ENCODE peak calls at places on chromosomes 6 and 20, in five cellular contexts. S is uterus, Z is dorsolateral prefrontal cortex, D is PC-3, Y is anterior cingulate cortex. R is an unnamed sample.

GRCh38 chr6:44001318-44001868 is 125.9 kb downstream of the MRPL14 start:
- DNase-seq in Z (no peak), Y (no peak), S (no peak), D (no peak), R (no peak)

GRCh38 chr6:56692586-56693245 is 50.0 kb upstream of the DST start:
- DNase-seq in D (no peak), Y (no peak), Z (no peak), S (no peak), R (no peak)

GRCh38 chr6:20891161-20891560 is 356.9 kb downstream of the CDKAL1 start:
- DNase-seq in S (no peak), D (no peak), Y (no peak), Z (no peak), R (no peak)

GRCh38 chr20:12180107-12180661 is 262.5 kb downstream of the BTBD3 start:
- DNase-seq in D (no peak), Y (no peak), S (no peak), Z (no peak), R (no peak)

GRCh38 chr6:70411948-70412796 is 1.1 kb upstream of the FAM135A start:
- DNase-seq in Y (no peak), D (no peak), S (no peak), Z (no peak), R (no peak)

GRCh38 chr6:169420912-169421543 is 167.4 kb upstream of the THBS2 start:
- DNase-seq in Y (no peak), Z (no peak), S (no peak), D (no peak), R (no peak)

GRCh38 chr6:166483026-166483425 is 100.3 kb upstream of the MPC1 start:
- DNase-seq in S (no peak), D (no peak), Z (peak; percentile 26), Y (no peak), R (no peak)

GRCh38 chr20:57004416-57004815 is 262.0 kb downstream of the BMP7 start:
- DNase-seq in D (no peak), Y (no peak), Z (no peak), S (no peak), R (no peak)

GRCh38 chr6:15481892-15482291 is 180.9 kb downstream of the DTNBP1 start:
- DNase-seq in Y (no peak), D (peak; percentile 18), Z (no peak), S (no peak), R (no peak)

GRCh38 chr6:133317704-133318103 is 76.5 kb downstream of the EYA4 start:
- DNase-seq in Y (no peak), D (no peak), Z (no peak), S (no peak), R (no peak)

GRCh38 chr6:129643968-129644367 is 66.0 kb downstream of the ARHGAP18 start:
- DNase-seq in Y (no peak), S (no peak), Z (no peak), D (no peak), R (no peak)

GRCh38 chr6:129994410-129994809 is 24.0 kb upstream of the L3MBTL3 start:
- DNase-seq in D (no peak), Z (no peak), Y (no peak), S (no peak), R (no peak)

GRCh38 chr6:162177733-162178132 is 549.8 kb downstream of the PRKN start:
- DNase-seq in Y (no peak), Z (no peak), S (no peak), D (no peak), R (peak; percentile 56)

GRCh38 chr6:111925296-111925695 is 52.0 kb upstream of the FYN start:
- DNase-seq in D (peak; percentile 57), Z (no peak), Y (no peak), S (no peak), R (no peak)

GRCh38 chr6:11428895-11429294 is 108.7 kb upstream of the TMEM170B start:
- DNase-seq in Z (no peak), D (peak; percentile 47), Y (no peak), S (no peak), R (no peak)

GRCh38 chr6:109308018-109308492 is 74.2 kb downstream of the CD164 start:
- DNase-seq in Z (no peak), D (peak; percentile 60), S (no peak), Y (no peak), R (no peak)

GRCh38 chr6:108167449-108167903 is 1.7 kb downstream of the NR2E1 start:
- DNase-seq in Y (no peak), D (no peak), S (no peak), Z (no peak), R (no peak)

GRCh38 chr6:99589290-99589672 is 17.4 kb upstream of the PRDM13 start:
- DNase-seq in S (no peak), Z (no peak), D (peak; percentile 5), Y (no peak), R (no peak)

GRCh38 chr6:139549561-139550070 is 175.2 kb upstream of the CITED2 start:
- DNase-seq in D (peak; percentile 13), S (no peak), Z (no peak), Y (no peak), R (no peak)

GRCh38 chr6:3294921-3295871 is 36.4 kb downstream of the PSMG4 start:
- DNase-seq in D (peak; percentile 20), S (peak; percentile 17), Z (peak; percentile 30), Y (no peak), R (no peak)

GRCh38 chr6:135540207-135540877 is 42.8 kb upstream of the AHI1 start:
- DNase-seq in Y (no peak), D (peak; percentile 5), Z (peak; percentile 40), S (no peak), R (no peak)

GRCh38 chr20:53865905-53866786 is 204.2 kb downstream of the BCAS1 start:
- DNase-seq in D (peak; percentile 99), S (peak; percentile 22), Y (no peak), Z (no peak), R (no peak)

GRCh38 chr20:64188682-64189529 is 24.7 kb downstream of the MYT1 start:
- DNase-seq in S (no peak), D (peak; percentile 31), Z (no peak), Y (no peak), R (no peak)

GRCh38 chr20:58716476-58717277 is 24.1 kb downstream of the NPEPL1 start:
- DNase-seq in S (peak; percentile 17), D (no peak), Z (peak; percentile 27), Y (no peak), R (no peak)

GRCh38 chr20:34268851-34269668 is 27.8 kb downstream of the ASIP start:
- DNase-seq in S (peak; percentile 24), D (no peak), Z (no peak), Y (no peak), R (no peak)

GRCh38 chr6:26556263-26557070 is 18.3 kb downstream of the HMGN4 start:
- DNase-seq in Z (no peak), S (peak; percentile 65), D (peak; percentile 93), Y (no peak), R (no peak)

GRCh38 chr6:160217863-160218262 is 40.8 kb downstream of the SLC22A2 start:
- DNase-seq in Y (no peak), D (no peak), S (no peak), Z (no peak), R (no peak)

GRCh38 chr20:32893263-32893877 is 34.6 kb downstream of the EFCAB8 start:
- DNase-seq in Y (no peak), S (no peak), Z (no peak), D (no peak), R (no peak)

GRCh38 chr20:39897058-39897457 is 792.0 kb downstream of the MAFB start:
- DNase-seq in D (no peak), Z (no peak), Y (no peak), S (no peak), R (no peak)

GRCh38 chr20:58699246-58700107 is 6.9 kb downstream of the NPEPL1 start:
- DNase-seq in S (no peak), Y (no peak), Z (no peak), D (no peak), R (no peak)

GRCh38 chr6:129865013-129865412 is 3.9 kb upstream of the TMEM244 start:
- DNase-seq in D (no peak), S (no peak), Y (no peak), Z (no peak), R (no peak)

GRCh38 chr20:3239867-3240775 is 1.1 kb upstream of the SLC4A11 start:
- DNase-seq in S (no peak), Z (no peak), D (no peak), Y (no peak), R (no peak)

GRCh38 chr6:117906905-117907599 is at the start of gene SLC35F1:
- DNase-seq in Z (peak; percentile 39), D (no peak), S (no peak), Y (peak; percentile 16), R (peak; percentile 15)

GRCh38 chr6:81169166-81169565 is 583.3 kb downstream of the TENT5A start:
- DNase-seq in Z (no peak), S (no peak), Y (no peak), D (peak; percentile 17), R (no peak)

GRCh38 chr6:89145461-89145961 is 344 bp upstream of the PM20D2 start:
- DNase-seq in Y (no peak), Z (no peak), D (peak; percentile 31), S (no peak), R (no peak)

GRCh38 chr6:84284428-84285033 is 57.1 kb upstream of the CEP162 start:
- DNase-seq in Z (no peak), Y (no peak), S (no peak), D (peak; percentile 35), R (no peak)

GRCh38 chr6:108587258-108588059 is 26.7 kb downstream of the FOXO3 start:
- DNase-seq in Y (no peak), D (peak; percentile 56), S (peak; percentile 67), Z (peak; percentile 36), R (no peak)

GRCh38 chr6:161353208-161353613 is 79.3 kb upstream of the AGPAT4 start:
- DNase-seq in Z (no peak), S (no peak), D (peak; percentile 12), Y (no peak), R (no peak)